ENCODE peak calls at places on chromosome 10, in four cellular contexts. T, N, A and P are unnamed samples.

GRCh38 chr10:48470893-48471805 is 133.7 kb downstream of the ARHGAP22 start:
- DNase-seq in A (no peak), N (peak; percentile 75), T (no peak), P (no peak)

GRCh38 chr10:97463363-97464132 is 17.6 kb downstream of the ZDHHC16 start:
- DNase-seq in T (peak; percentile 9), N (peak; percentile 42), A (peak; percentile 87), P (peak; percentile 52)

GRCh38 chr10:86349474-86349873 is 17.1 kb downstream of the GRID1 start:
- DNase-seq in A (peak; percentile 60), N (peak; percentile 56), T (no peak), P (peak; percentile 73)

GRCh38 chr10:101193210-101193609 is 36.1 kb downstream of the LBX1 start:
- DNase-seq in T (no peak), A (no peak), N (no peak), P (no peak)

GRCh38 chr10:116598326-116598725 is 7.6 kb downstream of the PNLIPRP1 start:
- DNase-seq in N (no peak), T (no peak), A (no peak), P (no peak)

GRCh38 chr10:5600908-5601307 is 65.5 kb downstream of the ASB13 start:
- DNase-seq in N (no peak), T (no peak), A (no peak), P (no peak)

GRCh38 chr10:69472544-69472943 is 21.3 kb downstream of the TSPAN15 start:
- DNase-seq in A (no peak), T (no peak), N (no peak), P (no peak)

GRCh38 chr10:109902992-109903947 is 20.0 kb downstream of the XPNPEP1 start:
- DNase-seq in A (no peak), N (no peak), T (no peak), P (no peak)

GRCh38 chr10:73946253-73947145 is 35.6 kb downstream of the PLAU start:
- DNase-seq in N (no peak), T (no peak), A (no peak), P (no peak)

GRCh38 chr10:2908851-2909630 is 158.3 kb upstream of the PFKP start:
- DNase-seq in N (peak; percentile 10), T (no peak), A (no peak), P (no peak)

GRCh38 chr10:102578782-102579181 is 65.5 kb upstream of the TRIM8 start:
- DNase-seq in N (no peak), T (no peak), A (no peak), P (no peak)

GRCh38 chr10:131093346-131093745 is 218.2 kb downstream of the TCERG1L start:
- DNase-seq in A (no peak), T (no peak), N (no peak), P (no peak)

GRCh38 chr10:92689663-92690210 is at the start of gene HHEX:
- DNase-seq in T (no peak), N (peak; percentile 83), A (peak; percentile 56), P (peak; percentile 44)

GRCh38 chr10:75105576-75106197 is 5.8 kb upstream of the SAMD8 start:
- DNase-seq in A (no peak), N (no peak), T (no peak), P (no peak)

GRCh38 chr10:110389250-110389649 is 84.5 kb upstream of the SMNDC1 start:
- DNase-seq in N (no peak), A (no peak), T (no peak), P (no peak)

GRCh38 chr10:94103192-94103591 is 109.5 kb downstream of the PLCE1 start:
- DNase-seq in T (no peak), A (no peak), N (no peak), P (no peak)

GRCh38 chr10:73967022-73967429 is 30.9 kb upstream of the VCL start:
- DNase-seq in N (no peak), T (no peak), A (no peak), P (peak; percentile 57)

GRCh38 chr10:3398825-3399646 is 226.5 kb upstream of the PITRM1 start:
- DNase-seq in N (no peak), T (no peak), A (peak; percentile 84), P (no peak)

GRCh38 chr10:78964952-78965633 is 103.7 kb upstream of the ZMIZ1 start:
- DNase-seq in T (no peak), A (peak; percentile 94), N (peak; percentile 56), P (peak; percentile 77)

GRCh38 chr10:129744896-129745750 is 219.0 kb downstream of the EBF3 start:
- DNase-seq in T (no peak), A (no peak), N (no peak), P (peak; percentile 2)

GRCh38 chr10:88477343-88478085 is 105.6 kb downstream of the RNLS start:
- DNase-seq in N (no peak), A (no peak), T (no peak), P (no peak)

GRCh38 chr10:114375082-114375481 is 29.2 kb downstream of the AFAP1L2 start:
- DNase-seq in N (no peak), T (no peak), A (no peak), P (no peak)
- TF ChIP-seq TCF7 in N (no peak), T (no peak), A (no peak), P (no peak)

GRCh38 chr10:132931258-132931657 is 11.1 kb downstream of the CFAP46 start:
- DNase-seq in A (no peak), T (no peak), N (no peak), P (no peak)

GRCh38 chr10:132929953-132930640 is 12.3 kb downstream of the CFAP46 start:
- DNase-seq in A (no peak), N (no peak), T (peak; percentile 43), P (no peak)

GRCh38 chr10:132932461-132933307 is 9.7 kb downstream of the CFAP46 start:
- DNase-seq in N (no peak), T (no peak), A (no peak), P (no peak)

GRCh38 chr10:132934953-132935352 is 7.4 kb downstream of the CFAP46 start:
- DNase-seq in N (no peak), A (no peak), T (no peak), P (no peak)

GRCh38 chr10:132933308-132934042 is 8.9 kb downstream of the CFAP46 start:
- DNase-seq in T (no peak), N (no peak), A (no peak), P (no peak)
- TF ChIP-seq USF2 in T (no peak), N (no peak), A (no peak), P (no peak)

DNA sequence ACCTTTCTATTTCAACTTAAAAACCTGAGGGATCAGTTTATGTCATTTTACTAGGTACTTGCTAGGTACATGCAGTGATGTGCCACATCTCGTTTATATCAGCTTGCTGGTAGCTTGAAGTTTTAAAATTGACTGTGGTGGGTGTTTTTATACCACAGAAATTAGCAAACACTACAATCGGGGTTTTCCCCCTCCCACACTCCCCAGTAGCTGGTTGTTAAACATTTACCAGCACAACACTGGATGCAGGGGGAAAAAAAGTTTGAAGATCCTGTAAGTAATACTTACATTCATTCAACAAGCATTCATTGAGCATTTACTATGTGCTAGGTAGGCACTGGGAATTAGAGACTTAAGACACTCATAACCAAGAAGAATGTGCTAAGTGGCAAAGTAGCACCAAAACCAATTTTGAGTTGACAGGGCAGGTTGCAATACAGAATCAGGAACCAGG is 32.6 kb downstream of the USP6NL start:
- DNase-seq in A (no peak), N (no peak), T (peak; percentile 73), P (no peak)
- TF ChIP-seq TCF7 in A (no peak), N (no peak), T (no peak), P (no peak)

DNA sequence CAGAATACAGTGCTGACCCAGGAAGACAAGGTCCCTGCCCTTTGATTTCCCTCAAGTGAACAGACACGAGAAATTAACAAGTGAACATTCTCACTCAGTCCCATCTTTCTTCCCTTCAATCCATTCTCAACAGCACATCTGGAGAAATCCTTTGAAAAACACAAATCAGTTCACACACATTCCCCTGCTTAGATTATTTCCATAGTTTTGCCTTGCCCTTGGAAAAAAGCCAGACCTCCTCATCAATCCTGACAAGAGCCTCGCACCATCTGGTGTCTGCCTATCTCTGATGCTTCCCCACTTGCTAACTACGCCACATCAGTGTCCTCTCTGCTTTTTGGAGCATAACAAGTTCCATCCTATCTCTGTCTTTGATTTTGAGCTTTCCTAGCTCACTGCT is 94.4 kb upstream of the KIAA1217 start:
- DNase-seq in A (no peak), N (no peak), T (no peak), P (no peak)
- TF ChIP-seq USF2 in A (no peak), N (no peak), T (no peak), P (no peak)

GRCh38 chr10:25778646-25779045 is 155.4 kb upstream of the MYO3A start:
- DNase-seq in T (no peak), N (no peak), A (no peak), P (no peak)
- TF ChIP-seq TCF7 in T (no peak), N (no peak), A (no peak), P (no peak)

GRCh38 chr10:77304192-77304591 is 333.4 kb downstream of the KCNMA1 start:
- DNase-seq in T (no peak), N (no peak), A (no peak), P (no peak)

GRCh38 chr10:77309103-77310013 is 328.2 kb downstream of the KCNMA1 start:
- DNase-seq in A (no peak), T (no peak), N (no peak), P (no peak)

GRCh38 chr10:77306666-77307065 is 330.9 kb downstream of the KCNMA1 start:
- DNase-seq in N (no peak), T (no peak), A (no peak), P (no peak)

GRCh38 chr10:77308084-77308732 is 329.4 kb downstream of the KCNMA1 start:
- DNase-seq in T (no peak), A (no peak), N (no peak), P (no peak)

GRCh38 chr10:77305650-77306632 is 331.7 kb downstream of the KCNMA1 start:
- DNase-seq in N (no peak), T (no peak), A (no peak), P (no peak)
- TF ChIP-seq USF2 in N (no peak), T (no peak), A (no peak), P (no peak)

DNA sequence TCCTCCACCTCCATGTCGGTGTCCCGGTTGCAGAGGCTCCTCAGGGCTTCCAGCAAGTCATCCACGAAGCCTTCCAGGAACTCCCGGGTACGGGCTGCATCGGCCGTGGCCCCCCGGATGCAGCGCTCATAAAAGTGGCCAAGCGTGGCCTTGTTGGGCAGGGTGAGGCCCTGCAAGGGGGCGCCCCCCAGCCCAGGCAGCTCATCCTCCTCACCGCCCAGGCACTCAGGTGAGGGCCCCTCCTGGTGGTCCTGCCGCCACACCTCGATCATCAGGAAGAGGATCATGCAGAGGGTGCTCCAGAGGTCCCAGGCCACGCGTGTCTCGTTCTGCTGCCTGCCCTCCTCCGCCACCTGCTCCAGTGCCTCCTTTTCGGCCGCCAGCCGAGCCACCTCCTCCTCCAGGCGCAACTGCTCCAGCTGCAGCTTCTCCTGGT is 22.8 kb downstream of the ITPRIP start:
- DNase-seq in T (no peak), A (no peak), N (no peak), P (no peak)
- TF ChIP-seq TCF7 in T (no peak), A (no peak), N (no peak), P (no peak)